ENCODE peak calls at places on chromosome 12, in five cellular contexts. U is foreskin fibroblast, N is SK-N-SH, M is lower lobe of right lung, Z is HFF-Myc. I is an unnamed sample.

GRCh38 chr12:106138646-106139421 is at the start of gene NUAK1:
- DNase-seq in U (peak), N (peak), M (peak), Z (no peak), I (no peak)

GRCh38 chr12:132063491-132063890 is 80.6 kb downstream of the DDX51 start:
- DNase-seq in U (no peak), N (no peak), M (no peak), Z (no peak), I (no peak)

GRCh38 chr12:47650469-47650868 is 55.4 kb downstream of the RPAP3 start:
- DNase-seq in U (peak), N (no peak), M (no peak), Z (no peak), I (no peak)

GRCh38 chr12:122106891-122107660 is 28.5 kb downstream of the MLXIP start:
- DNase-seq in U (peak), N (no peak), M (peak), Z (no peak), I (peak)

GRCh38 chr12:13573698-13574321 is 377.3 kb downstream of the EMP1 start:
- DNase-seq in U (peak), N (no peak), M (no peak), Z (no peak), I (peak)

GRCh38 chr12:51639361-51639760 is 48.3 kb downstream of the SCN8A start:
- DNase-seq in U (peak), N (no peak), M (no peak), Z (no peak), I (no peak)

GRCh38 chr12:3538691-3539030 is 47.7 kb downstream of the PRMT8 start:
- DNase-seq in U (no peak), N (no peak), M (no peak), Z (no peak), I (no peak)

GRCh38 chr12:118187746-118188390 is 51.9 kb downstream of the PEBP1 start:
- DNase-seq in U (no peak), N (peak), M (no peak), Z (no peak), I (no peak)

GRCh38 chr12:101407054-101407437 is 526 bp downstream of the ARL1 start:
- DNase-seq in U (no peak), N (no peak), M (peak), Z (no peak), I (no peak)

GRCh38 chr12:3252416-3252815 is 175.2 kb downstream of the TSPAN9 start:
- DNase-seq in U (peak), N (no peak), M (peak), Z (no peak), I (no peak)

GRCh38 chr12:66765204-66765603 is 86.3 kb upstream of the GRIP1 start:
- DNase-seq in U (no peak), N (no peak), M (no peak), Z (no peak), I (no peak)

GRCh38 chr12:9364224-9365176 is 156.3 kb upstream of the PZP start:
- DNase-seq in U (peak), N (no peak), M (no peak), Z (no peak), I (peak)

GRCh38 chr12:112175361-112176155 is 50.2 kb downstream of the TRAFD1 start:
- DNase-seq in U (no peak), N (no peak), M (no peak), Z (no peak), I (no peak)

GRCh38 chr12:45674583-45674982 is 54.9 kb upstream of the ARID2 start:
- DNase-seq in U (peak), N (no peak), M (peak), Z (peak), I (peak)

GRCh38 chr12:9732966-9733461 is at the start of gene CLECL1:
- DNase-seq in U (no peak), N (no peak), M (no peak), Z (no peak), I (no peak)

GRCh38 chr12:1692895-1693294 is 2.0 kb downstream of the ADIPOR2 start:
- DNase-seq in U (no peak), N (no peak), M (no peak), Z (no peak), I (no peak)

GRCh38 chr12:2163172-2163927 is 110.6 kb downstream of the CACNA1C start:
- DNase-seq in U (peak), N (no peak), M (peak), Z (no peak), I (peak)

GRCh38 chr12:25972783-25973182 is 14.3 kb downstream of the RASSF8 start:
- DNase-seq in U (peak), N (no peak), M (no peak), Z (no peak), I (no peak)

GRCh38 chr12:81520064-81520945 is 238.8 kb downstream of the PPFIA2 start:
- DNase-seq in U (no peak), N (no peak), M (no peak), Z (no peak), I (no peak)

GRCh38 chr12:15597125-15597830 is 191.9 kb downstream of the EPS8 start:
- DNase-seq in U (no peak), N (no peak), M (no peak), Z (no peak), I (no peak)

GRCh38 chr12:116964004-116964739 is 53.4 kb downstream of the FBXW8 start:
- DNase-seq in U (no peak), N (peak), M (no peak), Z (no peak), I (no peak)

DNA sequence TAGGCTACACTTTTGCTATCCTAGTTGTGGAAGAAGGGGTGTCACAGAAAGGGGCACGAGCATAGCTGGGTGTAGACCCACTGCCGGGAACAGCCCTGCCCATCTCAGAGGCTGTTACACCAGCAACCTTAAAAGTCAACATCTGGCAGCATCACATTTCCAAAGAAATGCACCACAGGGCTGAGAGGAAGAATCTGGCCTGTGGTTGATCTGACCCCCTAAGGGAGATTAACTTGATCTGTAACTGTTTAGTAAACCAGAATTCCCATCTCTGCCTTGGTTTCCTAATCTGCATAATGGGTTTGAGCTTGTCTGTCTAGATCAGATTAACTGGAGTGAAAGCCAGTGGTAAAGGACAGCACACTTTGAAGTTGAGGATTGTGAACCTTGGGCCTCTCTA is 1.3 kb downstream of the LRP1-AS start:
- DNase-seq in U (peak), N (no peak), M (no peak), Z (no peak), I (no peak)
- H3K4me3 ChIP-seq in U (no peak), N (no peak), M (no peak), Z (no peak), I (no peak)

GRCh38 chr12:56114084-56114483 is 2.3 kb upstream of the RPL41 start:
- DNase-seq in U (no peak), N (no peak), M (no peak), Z (no peak), I (no peak)

GRCh38 chr12:56117778-56118687 is at the start of gene ZC3H10:
- DNase-seq in U (peak), N (peak), M (peak), Z (peak), I (peak)

GRCh38 chr12:56118688-56119045 is 601 bp downstream of the ZC3H10 start:
- DNase-seq in U (no peak), N (no peak), M (no peak), Z (no peak), I (no peak)

GRCh38 chr12:56115329-56115728 is 1.1 kb upstream of the RPL41 start:
- DNase-seq in U (peak), N (no peak), M (no peak), Z (no peak), I (no peak)

GRCh38 chr12:56116267-56117081 is at the start of gene RPL41:
- DNase-seq in U (peak), N (peak), M (peak), Z (peak), I (peak)
- TF ChIP-seq CTCF in U (no peak), N (no peak), M (no peak), Z (no peak), I (no peak)

DNA sequence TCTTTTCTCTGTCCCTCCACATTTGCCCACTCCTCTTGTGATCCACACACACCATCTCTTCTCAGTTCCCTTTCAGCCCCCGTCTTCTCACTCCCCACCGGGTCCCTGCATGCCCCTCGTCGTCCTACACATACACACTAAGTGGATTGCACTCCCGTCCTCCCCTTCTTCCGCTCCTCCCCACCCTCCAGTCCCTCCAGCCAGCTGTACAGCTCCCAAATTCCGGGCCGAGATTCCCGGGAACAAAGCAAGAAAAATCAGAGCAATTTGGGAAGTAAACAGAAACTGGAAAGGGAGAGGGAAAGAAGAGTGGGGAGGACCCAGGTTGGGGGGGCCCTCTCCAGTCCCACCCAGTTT is 282 bp upstream of the IGFBP6 start:
- DNase-seq in U (no peak), N (peak), M (no peak), Z (no peak), I (no peak)
- H3K4me3 ChIP-seq in U (peak), N (peak), M (peak), Z (peak), I (peak)

GRCh38 chr12:20643822-20644221 is 51.3 kb upstream of the SLCO1C1 start:
- DNase-seq in U (no peak), N (no peak), M (no peak), Z (no peak), I (no peak)

GRCh38 chr12:20641127-20641526 is 54.0 kb upstream of the SLCO1C1 start:
- DNase-seq in U (no peak), N (no peak), M (no peak), Z (no peak), I (no peak)

GRCh38 chr12:20646239-20646827 is 48.8 kb upstream of the SLCO1C1 start:
- DNase-seq in U (peak), N (peak), M (no peak), Z (peak), I (peak)
- TF ChIP-seq CTCF in U (peak), N (peak), M (peak), Z (peak), I (peak)

GRCh38 chr12:72018036-72018435 is 79.4 kb downstream of the TPH2 start:
- DNase-seq in U (no peak), N (no peak), M (no peak), Z (no peak), I (no peak)
- H3K4me3 ChIP-seq in U (no peak), N (no peak), M (no peak), Z (no peak), I (no peak)

GRCh38 chr12:40971911-40972310 is 216.2 kb upstream of the PDZRN4 start:
- DNase-seq in U (peak), N (no peak), M (no peak), Z (no peak), I (no peak)

GRCh38 chr12:40969796-40970195 is 218.3 kb upstream of the PDZRN4 start:
- DNase-seq in U (no peak), N (no peak), M (no peak), Z (no peak), I (no peak)

GRCh38 chr12:40970320-40970907 is 217.7 kb upstream of the PDZRN4 start:
- DNase-seq in U (no peak), N (no peak), M (no peak), Z (no peak), I (no peak)
- TF ChIP-seq CTCF in U (no peak), N (peak), M (no peak), Z (no peak), I (no peak)

DNA sequence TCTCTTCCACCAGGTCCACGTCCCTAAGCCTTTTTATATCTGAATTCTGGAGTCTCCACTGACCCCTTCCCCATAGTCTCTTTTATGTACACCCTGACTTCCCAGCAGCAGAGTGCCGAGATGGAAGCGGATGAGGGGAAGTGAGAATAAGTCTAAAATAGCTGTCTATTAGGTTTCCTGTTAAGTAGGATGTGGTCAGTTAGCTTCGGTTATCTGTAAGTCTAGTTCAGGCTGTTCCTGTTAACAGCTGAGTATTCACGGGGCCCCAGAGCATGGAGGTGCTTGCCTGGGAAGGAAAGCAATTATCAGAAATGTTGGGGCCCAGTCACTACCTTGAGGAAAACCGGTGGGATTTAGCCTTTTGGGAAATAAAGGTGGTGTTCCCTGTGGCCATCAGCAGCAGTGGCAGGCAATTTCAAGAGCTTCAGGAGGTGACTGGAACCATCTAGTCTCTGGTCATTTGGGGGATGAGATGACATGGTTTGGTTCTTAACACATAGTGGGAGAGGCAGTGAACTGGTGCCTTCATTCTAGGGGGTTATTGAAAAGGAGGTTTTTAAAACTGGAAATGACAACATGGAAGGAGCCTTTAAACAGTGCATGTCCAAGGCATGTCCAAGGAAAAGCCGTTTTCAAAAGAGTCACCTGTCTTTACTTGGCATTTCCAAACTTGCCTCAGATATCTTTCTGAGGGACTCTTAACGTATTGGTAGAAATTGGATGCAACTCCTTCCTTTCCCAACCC is 21.8 kb downstream of the CHST11 start:
- DNase-seq in U (no peak), N (no peak), M (peak), Z (no peak), I (no peak)
- H3K4me3 ChIP-seq in U (no peak), N (no peak), M (peak), Z (no peak), I (no peak)

I was measured in AG09309.